ENCODE peak calls at places on chromosomes 12 and 14, in seven cellular contexts. J is neuronal stem cell, L is IMR-90, C is mesendoderm, G is H9, R is H1, H is trophoblast cell. X is an unnamed sample.

GRCh38 chr12:10069099-10069498 is 29.7 kb downstream of the CLEC1A start:
- DNase-seq in J (no peak), L (peak), C (no peak), G (no peak), R (no peak), H (no peak), X (peak)

GRCh38 chr14:58918066-58918465 is 270.4 kb upstream of the DAAM1 start:
- DNase-seq in J (no peak), L (peak), C (no peak), G (no peak), R (no peak), H (peak), X (peak)

GRCh38 chr14:75885829-75886228 is 96.0 kb downstream of the TGFB3 start:
- DNase-seq in J (no peak), L (peak), C (no peak), G (no peak), R (no peak), H (no peak), X (peak)

GRCh38 chr12:49698619-49699545 is 8.3 kb downstream of the FMNL3 start:
- DNase-seq in J (no peak), L (peak), C (peak), G (peak), R (peak), H (peak), X (peak)

GRCh38 chr12:116406529-116406928 is 129.0 kb upstream of the MED13L start:
- DNase-seq in J (no peak), L (peak), C (peak), G (peak), R (peak), H (peak), X (peak)

GRCh38 chr14:63737582-63738006 is 9.7 kb upstream of the SGPP1 start:
- DNase-seq in J (no peak), L (no peak), C (no peak), G (no peak), R (no peak), H (no peak), X (no peak)

GRCh38 chr12:69388371-69388770 is 28.8 kb downstream of the YEATS4 start:
- DNase-seq in J (no peak), L (peak), C (no peak), G (no peak), R (no peak), H (no peak), X (peak)

GRCh38 chr12:52097045-52097666 is 17.7 kb downstream of the SMIM41 start:
- DNase-seq in J (no peak), L (no peak), C (no peak), G (no peak), R (no peak), H (no peak), X (no peak)

GRCh38 chr12:107441906-107442305 is 243.7 kb upstream of the PWP1 start:
- DNase-seq in J (no peak), L (peak), C (no peak), G (no peak), R (no peak), H (no peak), X (no peak)

DNA sequence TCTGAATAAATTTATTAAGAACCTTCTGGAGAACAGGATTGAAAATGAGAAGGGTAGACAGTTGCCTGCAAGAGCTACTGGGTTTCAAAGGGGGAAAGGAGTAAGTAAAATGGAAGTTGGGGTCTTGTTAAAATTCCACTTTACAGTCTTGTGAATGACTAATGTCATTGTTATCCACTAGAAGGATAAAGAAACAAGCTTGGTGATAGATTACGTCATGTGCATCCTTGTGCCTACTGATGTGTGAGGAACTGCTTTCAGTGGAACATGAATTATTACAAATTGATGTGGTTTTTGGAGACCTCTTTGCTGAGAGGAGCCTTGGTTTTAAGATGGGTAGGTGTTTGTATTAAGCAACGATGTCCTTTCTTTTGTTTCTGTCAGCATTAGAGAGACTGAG is 272.5 kb upstream of the PRICKLE1 start:
- DNase-seq in J (no peak), L (no peak), C (peak), G (no peak), R (no peak), H (no peak), X (no peak)
- H3K18ac ChIP-seq in J (no peak), L (no peak), C (no peak), G (no peak), R (no peak), H (no peak), X (no peak)

GRCh38 chr14:20608383-20609095 is 17.4 kb upstream of the RNASE12 start:
- DNase-seq in J (no peak), L (no peak), C (no peak), G (no peak), R (no peak), H (no peak), X (no peak)
- H3K4me2 ChIP-seq in J (no peak), L (no peak), C (no peak), G (no peak), R (peak), H (no peak), X (no peak)

GRCh38 chr14:98868846-98869245 is 403.2 kb downstream of the BCL11B start:
- DNase-seq in J (no peak), L (no peak), C (no peak), G (no peak), R (no peak), H (no peak), X (no peak)
- H2BK5ac ChIP-seq in J (no peak), L (no peak), C (no peak), G (no peak), R (no peak), H (no peak), X (no peak)

GRCh38 chr12:55789893-55790292 is 27.6 kb downstream of the SARNP start:
- DNase-seq in J (no peak), L (no peak), C (no peak), G (no peak), R (no peak), H (no peak), X (no peak)

DNA sequence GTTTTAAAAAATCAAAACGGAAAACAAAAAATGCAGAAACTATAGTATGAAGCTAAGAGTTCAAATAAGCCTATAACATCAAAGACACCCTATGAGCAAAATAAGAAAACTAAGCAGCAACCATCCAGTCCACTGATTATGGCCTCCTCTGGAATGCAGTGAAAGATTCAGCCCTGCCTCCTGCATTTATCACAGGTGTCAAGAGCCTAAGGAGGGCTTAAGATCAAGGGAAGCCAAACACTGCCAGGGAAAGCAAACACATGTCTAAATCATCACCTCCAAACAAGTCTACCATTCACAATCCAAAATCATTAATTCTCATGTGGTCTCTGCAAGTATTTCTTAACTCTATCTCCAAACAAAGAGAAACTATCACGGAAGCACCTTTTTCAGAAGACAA is 28.4 kb downstream of the SARNP start:
- DNase-seq in J (no peak), L (no peak), C (no peak), G (no peak), R (no peak), H (no peak), X (no peak)
- H3K18ac ChIP-seq in J (no peak), L (no peak), C (no peak), G (no peak), R (no peak), H (no peak), X (no peak)

GRCh38 chr14:99440278-99440677 is 40.4 kb downstream of the SETD3 start:
- DNase-seq in J (no peak), L (no peak), C (no peak), G (no peak), R (peak), H (no peak), X (no peak)
- H3K4me2 ChIP-seq in J (no peak), L (no peak), C (no peak), G (no peak), R (no peak), H (no peak), X (no peak)

GRCh38 chr12:3261782-3262359 is 184.7 kb downstream of the TSPAN9 start:
- DNase-seq in J (no peak), L (peak), C (no peak), G (no peak), R (no peak), H (no peak), X (no peak)
- H2BK5ac ChIP-seq in J (no peak), L (no peak), C (no peak), G (no peak), R (no peak), H (no peak), X (no peak)

GRCh38 chr12:109460538-109460937 is 16.6 kb downstream of the KCTD10 start:
- DNase-seq in J (no peak), L (no peak), C (no peak), G (no peak), R (no peak), H (no peak), X (no peak)
- H3K18ac ChIP-seq in J (no peak), L (peak), C (no peak), G (peak), R (peak), H (peak), X (peak)

GRCh38 chr14:92549096-92549852 is 35.7 kb downstream of the RIN3 start:
- DNase-seq in J (no peak), L (no peak), C (no peak), G (no peak), R (no peak), H (no peak), X (no peak)
- H3K4me2 ChIP-seq in J (no peak), L (no peak), C (no peak), G (no peak), R (no peak), H (no peak), X (no peak)